ENCODE peak calls at places on chromosomes 5 and 9, in four cellular contexts. H is fibroblast of the aortic adventitia, A is WTC11, B is gastrocnemius medialis. D is an unnamed sample.
A peak's percentile ranks its signal among the peaks of the same experiment; 100 is the strongest.

GRCh38 chr5:138111937-138112336 is 27.3 kb downstream of the NME5 start:
- DNase-seq in H (peak; percentile 25), A (no peak), B (no peak), D (no peak)

GRCh38 chr9:80028501-80028900 is 456.7 kb downstream of the TLE4 start:
- DNase-seq in H (peak; percentile 31), A (no peak), B (no peak), D (no peak)

GRCh38 chr9:133459476-133460404 is at the start of gene CACFD1:
- DNase-seq in H (peak; percentile 85), A (peak; percentile 99), B (peak; percentile 96), D (peak; percentile 99)

GRCh38 chr5:139543423-139543991 is 17.6 kb upstream of the UBE2D2 start:
- DNase-seq in H (no peak), A (peak; percentile 78), B (peak; percentile 48), D (peak; percentile 32)

GRCh38 chr5:67732921-67733320 is 482.6 kb upstream of the PIK3R1 start:
- DNase-seq in H (no peak), A (no peak), B (no peak), D (no peak)

GRCh38 chr5:16540421-16540820 is 74.8 kb upstream of the ZNF622 start:
- DNase-seq in H (peak; percentile 47), A (no peak), B (no peak), D (peak; percentile 84)

GRCh38 chr5:43658499-43658898 is 55.5 kb downstream of the NNT start:
- DNase-seq in H (peak; percentile 82), A (no peak), B (no peak), D (no peak)

GRCh38 chr9:12930906-12931305 is 156.1 kb downstream of the LURAP1L start:
- DNase-seq in H (no peak), A (no peak), B (no peak), D (no peak)

GRCh38 chr5:67799732-67800234 is 415.8 kb upstream of the PIK3R1 start:
- DNase-seq in H (peak; percentile 63), A (no peak), B (peak; percentile 64), D (no peak)

GRCh38 chr5:44862808-44863207 is 54.1 kb downstream of the MRPS30 start:
- DNase-seq in H (peak; percentile 15), A (no peak), B (no peak), D (no peak)

GRCh38 chr5:76547242-76547890 is 75.8 kb downstream of the F2RL2 start:
- DNase-seq in H (peak; percentile 13), A (no peak), B (no peak), D (no peak)

GRCh38 chr9:76394896-76395244 is 644 bp upstream of the RFK start:
- DNase-seq in H (peak; percentile 42), A (peak; percentile 33), B (peak; percentile 62), D (peak; percentile 89)

GRCh38 chr5:148957591-148958202 is 105.2 kb downstream of the SH3TC2 start:
- DNase-seq in H (peak; percentile 41), A (peak; percentile 74), B (no peak), D (no peak)

GRCh38 chr9:12719431-12719830 is 26.2 kb downstream of the TYRP1 start:
- DNase-seq in H (peak; percentile 80), A (no peak), B (no peak), D (no peak)

GRCh38 chr5:157574456-157575095 is 999 bp downstream of the ADAM19 start:
- DNase-seq in H (no peak), A (peak; percentile 25), B (peak; percentile 16), D (no peak)

GRCh38 chr5:97046270-97046982 is 96.0 kb downstream of the LIX1 start:
- DNase-seq in H (peak; percentile 5), A (no peak), B (no peak), D (no peak)

GRCh38 chr9:124047106-124047716 is 35.6 kb downstream of the LHX2 start:
- DNase-seq in H (no peak), A (no peak), B (no peak), D (no peak)

GRCh38 chr5:61332891-61333350 is 863 bp downstream of the ZSWIM6 start:
- DNase-seq in H (peak; percentile 61), A (peak; percentile 18), B (peak; percentile 34), D (peak; percentile 89)

GRCh38 chr5:173474881-173475287 is 141.6 kb downstream of the BOD1 start:
- DNase-seq in H (peak; percentile 75), A (no peak), B (no peak), D (no peak)

GRCh38 chr9:38527507-38527906 is 92.9 kb downstream of the ANKRD18A start:
- DNase-seq in H (no peak), A (no peak), B (no peak), D (no peak)

GRCh38 chr5:87705876-87706275 is 293.1 kb upstream of the CCNH start:
- DNase-seq in H (peak; percentile 1), A (no peak), B (no peak), D (no peak)

GRCh38 chr5:82537646-82538306 is 259.6 kb upstream of the RPS23 start:
- DNase-seq in H (no peak), A (no peak), B (no peak), D (no peak)

GRCh38 chr5:132673939-132674630 is at the start of gene IL4:
- DNase-seq in H (no peak), A (no peak), B (no peak), D (no peak)

GRCh38 chr9:136982232-136983051 is at the start of gene LCNL1:
- DNase-seq in H (no peak), A (no peak), B (no peak), D (no peak)

GRCh38 chr5:76742586-76742985 is 26.7 kb downstream of the F2R start:
- DNase-seq in H (peak; percentile 49), A (no peak), B (no peak), D (peak; percentile 30)

GRCh38 chr9:99130069-99130468 is 25.2 kb downstream of the TGFBR1 start:
- DNase-seq in H (no peak), A (no peak), B (no peak), D (no peak)

GRCh38 chr5:34499001-34499734 is 157.0 kb upstream of the RAI14 start:
- DNase-seq in H (peak; percentile 73), A (no peak), B (no peak), D (no peak)

GRCh38 chr9:74630228-74630627 is 133.1 kb downstream of the RORB start:
- DNase-seq in H (no peak), A (no peak), B (no peak), D (no peak)

DNA sequence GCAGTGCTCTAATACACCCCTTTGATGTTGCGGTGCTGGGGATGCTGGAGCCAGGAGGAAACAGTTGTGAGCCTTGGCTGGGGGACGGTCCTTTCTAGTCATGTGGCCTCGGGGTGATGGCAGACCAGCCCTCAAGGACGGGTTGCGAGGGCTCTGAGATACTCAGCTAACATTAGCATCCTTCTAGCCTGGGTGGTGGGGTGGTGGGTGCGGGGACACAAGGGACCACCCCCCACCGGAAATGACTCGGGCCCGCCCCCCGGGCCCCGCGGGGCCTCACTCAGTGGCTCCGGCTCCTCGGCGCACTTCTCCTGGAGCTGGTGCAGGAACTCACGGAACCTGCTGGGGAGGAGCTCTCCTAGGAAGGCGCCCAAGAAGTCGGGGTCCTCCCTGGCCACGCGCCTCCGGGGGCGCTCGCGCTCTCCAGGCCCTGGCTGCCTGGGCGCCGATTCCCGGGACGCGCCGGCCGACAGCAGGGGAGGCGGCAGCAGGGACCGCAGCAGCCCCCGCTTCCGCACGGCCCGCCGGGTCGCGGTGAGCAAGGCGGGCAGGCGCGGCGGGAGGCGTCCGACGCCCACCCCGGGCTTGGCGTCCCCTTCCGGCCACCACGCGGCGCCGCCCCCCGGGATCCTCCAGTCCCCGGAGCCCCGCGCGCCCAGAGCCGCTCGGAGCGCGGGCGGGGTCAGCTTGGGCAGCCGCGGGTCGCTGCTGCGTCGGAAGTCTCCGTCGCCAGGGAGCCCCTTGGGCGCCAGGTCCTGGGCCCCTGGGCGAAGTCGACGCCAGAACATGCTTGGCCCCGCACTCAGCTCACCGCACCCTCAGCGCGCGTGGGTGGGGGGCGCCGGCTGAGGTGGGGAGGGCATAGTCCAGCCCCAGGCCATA is 873 bp downstream of the C9orf50 start:
- DNase-seq in H (no peak), A (no peak), B (no peak), D (no peak)
- TF ChIP-seq CTCF in H (peak; percentile 29), A (no peak), B (no peak), D (no peak)

DNA sequence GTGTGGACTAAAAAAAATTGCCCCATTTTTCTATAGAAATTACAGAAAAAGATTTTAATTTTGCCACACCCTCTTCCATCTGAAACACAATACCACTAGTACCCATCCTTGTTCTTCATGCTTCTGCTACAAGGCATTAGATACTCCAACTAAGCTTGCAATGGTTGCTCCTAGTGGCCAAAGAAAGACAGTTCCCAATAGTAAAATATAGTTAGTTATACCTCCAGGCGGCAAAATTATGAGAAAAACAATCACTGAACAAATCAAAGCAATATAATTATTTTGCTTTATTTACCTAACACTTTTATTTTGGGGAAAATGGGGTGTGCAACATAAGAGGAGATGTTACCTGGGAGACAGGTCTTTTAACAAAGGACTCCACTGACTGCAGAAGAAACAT is 101.2 kb downstream of the RAPGEF6 start:
- DNase-seq in H (no peak), A (no peak), B (no peak), D (no peak)
- TF ChIP-seq CTCF in H (peak; percentile 32), A (no peak), B (no peak), D (no peak)

GRCh38 chr5:134554319-134555222 is 29.1 kb downstream of the JADE2 start:
- DNase-seq in H (peak; percentile 96), A (no peak), B (peak; percentile 70), D (no peak)
- TF ChIP-seq CTCF in H (peak; percentile 39), A (no peak), B (no peak), D (no peak)

GRCh38 chr9:22169732-22170131 is 160.6 kb upstream of the CDKN2B start:
- DNase-seq in H (no peak), A (no peak), B (no peak), D (no peak)
- TF ChIP-seq CTCF in H (no peak), A (no peak), B (no peak), D (no peak)

GRCh38 chr5:168608821-168609220 is 29.7 kb upstream of the PANK3 start:
- DNase-seq in H (no peak), A (no peak), B (no peak), D (no peak)
- TF ChIP-seq CTCF in H (peak; percentile 12), A (no peak), B (no peak), D (no peak)

DNA sequence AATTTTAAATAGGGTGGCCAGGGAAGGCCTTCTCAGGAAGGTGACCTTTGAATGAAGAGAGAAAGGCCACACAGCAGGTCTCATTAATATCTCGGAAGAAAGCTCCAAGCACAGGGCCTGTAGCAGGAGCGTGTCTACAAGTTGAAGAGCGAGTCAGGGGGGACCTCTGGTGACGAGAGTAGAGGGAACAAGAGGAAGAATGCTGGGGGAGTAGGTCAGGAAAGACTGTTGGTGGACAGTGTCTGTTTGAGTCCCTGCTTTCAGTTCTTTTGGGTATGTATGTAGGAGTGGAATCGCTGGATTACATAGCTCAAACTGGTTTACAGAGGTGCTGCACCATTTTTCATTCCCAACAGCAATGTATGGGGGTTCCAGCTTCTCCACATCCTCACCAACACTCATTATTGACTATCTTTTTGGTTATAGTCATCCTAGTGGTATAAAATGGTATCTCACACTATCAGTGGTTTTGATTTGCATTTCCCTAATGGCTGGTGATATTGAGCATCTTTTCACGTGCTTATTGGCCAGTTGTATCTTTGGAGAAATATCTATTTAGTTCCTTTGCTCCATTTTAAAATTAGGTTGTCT is 55.8 kb downstream of the NUP214 start:
- DNase-seq in H (no peak), A (no peak), B (no peak), D (no peak)
- TF ChIP-seq CTCF in H (peak; percentile 20), A (peak; percentile 11), B (no peak), D (no peak)

D was measured in lower leg skin.